ENCODE peak calls at places on chromosome 20, in eight cellular contexts. T is endothelial cell; M is omental fat pad; S is gastrocnemius medialis; H is ureter; N is GM06990; D is Peyer's patch; C is stimulated activated CD4-positive, alpha-beta T cell treated with anti-CD3 and anti-CD28 coated beads, Interleukin-1b, Interleukin-23, amount 100 ng/mL, for 1 hour. Q is an unnamed sample.
A peak's percentile ranks its signal among the peaks of the same experiment; 100 is the strongest.

GRCh38 chr20:6104493-6105188 is 18.2 kb downstream of the FERMT1 start:
- DNase-seq in H (no peak), C (no peak), M (no peak), D (no peak), S (no peak), N (no peak), T (no peak), Q (no peak)

GRCh38 chr20:43243672-43244269 is 54.1 kb upstream of the PTPRT start:
- DNase-seq in H (no peak), T (no peak), N (no peak), M (no peak), C (no peak), D (no peak), S (no peak), Q (no peak)

GRCh38 chr20:44071057-44071456 is 115.9 kb downstream of the JPH2 start:
- DNase-seq in C (no peak), D (no peak), H (peak; percentile 29), T (no peak), N (no peak), S (no peak), M (no peak), Q (no peak)

GRCh38 chr20:1567392-1568165 is 10.1 kb upstream of the SIRPD start:
- DNase-seq in T (no peak), N (no peak), M (no peak), H (no peak), C (no peak), S (no peak), D (no peak), Q (no peak)

GRCh38 chr20:57605878-57606277 is 14.3 kb downstream of the ZBP1 start:
- DNase-seq in C (no peak), D (no peak), H (no peak), N (no peak), S (no peak), M (no peak), T (no peak), Q (no peak)

GRCh38 chr20:53652859-53653520 is 59.4 kb upstream of the ZNF217 start:
- DNase-seq in D (no peak), S (no peak), T (no peak), H (no peak), C (no peak), M (no peak), N (no peak), Q (no peak)

GRCh38 chr20:23446505-23446904 is 6.2 kb downstream of the CST11 start:
- DNase-seq in N (no peak), D (no peak), S (no peak), C (no peak), T (peak; percentile 80), H (no peak), M (peak; percentile 35), Q (no peak)

GRCh38 chr20:17385798-17386197 is 145.4 kb downstream of the BFSP1 start:
- DNase-seq in M (no peak), N (no peak), S (no peak), H (no peak), C (no peak), D (no peak), T (no peak), Q (no peak)

GRCh38 chr20:45341579-45341938 is 6.7 kb downstream of the SDC4 start:
- DNase-seq in N (no peak), T (no peak), M (no peak), D (no peak), C (no peak), H (no peak), S (no peak), Q (no peak)

GRCh38 chr20:58464838-58465237 is 50.4 kb downstream of the APCDD1L start:
- DNase-seq in D (no peak), N (no peak), C (no peak), H (no peak), T (no peak), M (no peak), S (no peak), Q (no peak)

GRCh38 chr20:49496526-49497216 is 14.2 kb upstream of the KCNB1 start:
- DNase-seq in T (no peak), N (no peak), S (no peak), C (no peak), M (no peak), H (no peak), D (no peak), Q (no peak)

Q was measured in mucosa of descending colon.